ENCODE peak calls at places on chromosomes 11 and 22, in four cellular contexts. E is GM23248, R is GM23338, Q is PC-3. N is an unnamed sample.

GRCh38 chr11:80694385-80694784 is 1253.6 kb upstream of the TENM4 start:
- DNase-seq in E (no peak), R (no peak), Q (peak; percentile 56), N (no peak)

GRCh38 chr11:111205622-111206385 is 39.7 kb upstream of the POU2AF2 start:
- DNase-seq in E (peak; percentile 47), R (no peak), Q (peak; percentile 32), N (no peak)

GRCh38 chr22:50032941-50033601 is 20.5 kb upstream of the IL17REL start:
- DNase-seq in E (no peak), R (no peak), Q (no peak), N (no peak)

GRCh38 chr22:29872145-29872893 is 10.7 kb upstream of the MTMR3 start:
- DNase-seq in E (no peak), R (peak; percentile 52), Q (no peak), N (no peak)

GRCh38 chr22:22369962-22370265 is 125.3 kb downstream of the VPREB1 start:
- DNase-seq in E (no peak), R (no peak), Q (no peak), N (peak; percentile 84)

GRCh38 chr22:41501209-41501608 is 32.3 kb downstream of the ACO2 start:
- DNase-seq in E (peak; percentile 30), R (peak; percentile 53), Q (no peak), N (peak; percentile 51)

GRCh38 chr11:288328-289144 is at the start of gene PGGHG:
- DNase-seq in E (peak; percentile 73), R (no peak), Q (peak; percentile 41), N (no peak)

GRCh38 chr11:67179892-67180490 is 60.9 kb downstream of the KDM2A start:
- DNase-seq in E (no peak), R (no peak), Q (peak; percentile 48), N (no peak)

GRCh38 chr22:45308624-45309421 is 911 bp upstream of the FAM118A start:
- DNase-seq in E (no peak), R (peak; percentile 37), Q (no peak), N (peak; percentile 21)

GRCh38 chr11:94546886-94547285 is 3.2 kb downstream of the FUT4 start:
- DNase-seq in E (no peak), R (no peak), Q (peak; percentile 31), N (no peak)

GRCh38 chr22:49201046-49201970 is 626.4 kb downstream of the BRD1 start:
- DNase-seq in E (no peak), R (no peak), Q (no peak), N (no peak)

GRCh38 chr11:95877288-95877687 is 46.6 kb downstream of the MTMR2 start:
- DNase-seq in E (peak; percentile 96), R (no peak), Q (peak; percentile 63), N (no peak)

GRCh38 chr11:18749681-18750319 is 23.8 kb upstream of the IGSF22 start:
- DNase-seq in E (peak; percentile 85), R (peak; percentile 47), Q (peak; percentile 82), N (no peak)

GRCh38 chr22:32545801-32546200 is 71.2 kb downstream of the FBXO7 start:
- DNase-seq in E (peak; percentile 79), R (no peak), Q (no peak), N (no peak)

GRCh38 chr11:76620471-76620870 is 50.1 kb downstream of the LRRC32 start:
- DNase-seq in E (peak; percentile 94), R (no peak), Q (peak; percentile 79), N (no peak)

GRCh38 chr11:8258289-8258688 is 5.4 kb downstream of the LMO1 start:
- DNase-seq in E (peak; percentile 30), R (no peak), Q (no peak), N (no peak)

GRCh38 chr11:28759311-28759710 is 651.1 kb downstream of the METTL15 start:
- DNase-seq in E (no peak), R (peak; percentile 52), Q (peak; percentile 83), N (no peak)

GRCh38 chr11:62680825-62681240 is 2.0 kb upstream of the UBXN1 start:
- DNase-seq in E (peak; percentile 90), R (peak; percentile 49), Q (peak; percentile 85), N (peak; percentile 85)
- H3K27ac ChIP-seq in E (peak overlapping the region; percentile 10), R (peak overlapping the region; percentile 1), Q (no peak overlapping the region), N (peak overlapping the region; percentile 39)

DNA sequence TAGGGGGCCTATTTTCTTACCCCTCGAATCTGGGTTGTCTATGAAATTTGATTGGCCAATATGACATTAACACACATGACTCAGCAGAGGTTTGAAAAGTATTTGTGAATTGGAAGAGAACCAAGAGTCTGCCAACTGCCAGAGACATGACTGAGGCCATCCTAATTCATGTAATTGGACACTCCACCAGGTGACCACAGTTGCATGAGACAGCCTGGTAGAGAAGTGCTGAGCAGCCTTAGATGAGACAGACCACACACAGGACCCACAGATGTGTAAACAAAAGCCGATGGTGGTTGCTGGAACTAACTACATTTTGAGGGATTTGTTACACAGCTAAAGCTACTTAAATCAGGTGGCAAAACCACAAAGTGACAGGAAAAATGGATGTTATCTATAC is 855 bp upstream of the MS4A5 start:
- DNase-seq in E (peak; percentile 0), R (no peak), Q (peak; percentile 78), N (no peak)
- TF ChIP-seq EZH2phosphoT487 in E (no peak), R (no peak), Q (no peak), N (no peak)

DNA sequence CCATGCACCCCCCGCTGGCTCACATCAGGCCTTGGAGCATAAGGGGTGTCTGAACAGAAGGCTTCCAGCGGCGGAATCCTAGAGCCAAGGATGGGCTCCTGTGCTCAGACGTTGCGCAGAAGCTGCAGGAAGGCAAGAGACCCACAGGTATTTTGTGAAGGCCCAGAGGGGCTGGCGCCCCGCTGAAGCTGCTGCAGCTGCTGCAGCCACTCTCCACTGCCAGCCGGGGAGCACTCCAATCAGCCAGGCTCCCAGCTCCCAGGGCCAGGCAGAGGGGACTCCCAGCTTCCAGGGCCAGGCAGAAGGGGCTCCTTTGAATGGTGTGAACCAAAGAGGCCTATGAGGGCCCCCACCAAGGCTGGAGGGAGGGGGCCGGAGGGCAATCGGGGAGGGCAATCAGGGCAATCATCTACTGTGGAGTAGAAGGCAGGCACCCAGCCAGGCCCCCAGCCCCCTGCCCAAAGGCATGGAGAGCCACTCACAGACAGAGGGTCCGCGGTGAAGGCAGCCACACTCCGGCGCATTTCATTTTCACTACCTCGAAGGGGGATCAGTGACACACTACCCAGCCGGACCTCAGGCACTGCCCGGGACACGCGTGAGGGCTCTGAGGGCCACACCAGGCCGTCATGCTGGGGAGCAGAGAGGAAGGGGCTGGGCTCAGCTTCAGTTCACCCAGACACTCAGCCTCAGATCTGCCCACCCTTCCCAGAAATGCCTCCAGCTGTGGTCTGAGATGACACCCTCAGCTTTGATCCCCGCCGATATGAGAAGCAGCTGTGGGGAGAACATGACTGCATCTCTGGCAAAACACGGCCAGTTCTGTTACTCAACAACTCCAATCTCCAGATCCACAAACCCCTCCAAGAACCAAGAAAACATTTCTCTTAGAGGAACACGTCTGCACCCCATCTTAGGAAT is 11.6 kb upstream of the PDE2A start:
- DNase-seq in E (peak; percentile 85), R (no peak), Q (no peak), N (no peak)
- H3K27ac ChIP-seq in E (peak overlapping the region; percentile 49), R (no peak overlapping the region), Q (no peak overlapping the region), N (no peak overlapping the region)

DNA sequence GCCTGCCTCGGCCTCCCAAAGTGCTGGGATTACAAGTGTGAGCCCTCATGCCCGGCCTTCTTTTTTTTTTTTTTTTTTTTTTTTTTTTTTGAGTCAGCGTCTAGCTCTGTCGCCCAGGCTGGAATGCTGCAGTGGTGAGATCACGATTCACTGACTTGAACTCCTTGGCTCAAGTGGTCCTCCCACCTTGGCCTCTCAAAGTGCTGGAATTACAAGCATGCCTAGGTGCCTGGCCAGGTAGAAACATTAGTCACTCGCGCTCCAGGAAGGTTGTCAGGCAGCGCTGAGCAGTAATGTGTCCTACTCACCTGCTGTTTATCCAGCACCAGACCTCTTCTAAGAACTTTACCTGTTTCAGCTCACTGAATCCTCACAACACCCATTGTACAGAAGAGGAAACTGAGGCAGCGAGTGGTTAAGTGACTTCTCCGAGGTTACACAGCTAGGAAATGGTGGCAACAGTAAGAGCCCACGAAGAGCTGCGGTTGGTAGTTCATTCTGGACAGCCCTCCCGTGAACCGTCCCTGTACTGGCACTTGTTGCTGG is 496 bp upstream of the CST6 start:
- DNase-seq in E (peak; percentile 84), R (peak; percentile 53), Q (peak; percentile 98), N (no peak)
- TF ChIP-seq EZH2phosphoT487 in E (no peak), R (no peak), Q (no peak), N (no peak)

GRCh38 chr22:39773976-39774539 is 119.5 kb downstream of the ENTHD1 start:
- DNase-seq in E (no peak), R (no peak), Q (peak; percentile 25), N (peak; percentile 1)

GRCh38 chr22:39778055-39778454 is 115.5 kb downstream of the ENTHD1 start:
- DNase-seq in E (no peak), R (no peak), Q (no peak), N (no peak)

GRCh38 chr22:39771486-39771885 is 122.1 kb downstream of the ENTHD1 start:
- DNase-seq in E (no peak), R (no peak), Q (no peak), N (no peak)

GRCh38 chr22:39776295-39776694 is 117.3 kb downstream of the ENTHD1 start:
- DNase-seq in E (no peak), R (no peak), Q (no peak), N (no peak)

GRCh38 chr22:39773503-39773902 is 120.1 kb downstream of the ENTHD1 start:
- DNase-seq in E (no peak), R (no peak), Q (no peak), N (no peak)
- H3K27ac ChIP-seq in E (no peak overlapping the region), R (no peak overlapping the region), Q (no peak overlapping the region), N (no peak overlapping the region)

GRCh38 chr11:85749884-85750283 is 61.1 kb downstream of the SYTL2 start:
- DNase-seq in E (no peak), R (no peak), Q (no peak), N (no peak)
- TF ChIP-seq EZH2phosphoT487 in E (no peak), R (no peak), Q (no peak), N (no peak)

GRCh38 chr11:115151010-115151409 is 353.2 kb downstream of the CADM1 start:
- DNase-seq in E (no peak), R (no peak), Q (no peak), N (no peak)
- H3K27ac ChIP-seq in E (no peak overlapping the region), R (no peak overlapping the region), Q (no peak overlapping the region), N (no peak overlapping the region)

GRCh38 chr11:25667871-25668270 is 664.1 kb upstream of the ANO3 start:
- DNase-seq in E (no peak), R (no peak), Q (no peak), N (no peak)
- TF ChIP-seq EZH2phosphoT487 in E (no peak), R (no peak), Q (no peak), N (no peak)

N was measured in OCI-LY7.